ENCODE peak calls at places on chromosomes 13 and 19, in five cellular contexts. M, E, V, N and Q are unnamed samples.

GRCh38 chr13:110062077-110062776 is 244.7 kb downstream of the COL4A1 start:
- DNase-seq in M (no peak), E (no peak), V (no peak), N (no peak), Q (peak; percentile 52)

GRCh38 chr19:16595097-16595496 is 22.9 kb upstream of the SLC35E1 start:
- DNase-seq in M (no peak), E (no peak), V (no peak), N (no peak), Q (no peak)

GRCh38 chr13:26420282-26420960 is 137.1 kb upstream of the WASF3 start:
- DNase-seq in M (no peak), E (no peak), V (no peak), N (no peak), Q (no peak)

GRCh38 chr13:21326155-21327030 is 132.7 kb downstream of the ZDHHC20 start:
- DNase-seq in M (peak; percentile 24), E (no peak), V (peak; percentile 41), N (peak; percentile 36), Q (no peak)

GRCh38 chr19:45863840-45864628 is at the start of gene FOXA3:
- DNase-seq in M (peak; percentile 24), E (no peak), V (peak; percentile 66), N (peak; percentile 76), Q (no peak)

GRCh38 chr19:38183227-38183914 is 40.7 kb downstream of the DPF1 start:
- DNase-seq in M (peak; percentile 23), E (no peak), V (no peak), N (no peak), Q (peak; percentile 54)

GRCh38 chr13:50596776-50597203 is 246.7 kb downstream of the DLEU7 start:
- DNase-seq in M (no peak), E (no peak), V (no peak), N (no peak), Q (no peak)

GRCh38 chr19:54665530-54665929 is 2.7 kb downstream of the LILRB4 start:
- DNase-seq in M (no peak), E (no peak), V (no peak), N (no peak), Q (no peak)

GRCh38 chr13:42396501-42396900 is 124.5 kb downstream of the AKAP11 start:
- DNase-seq in M (no peak), E (no peak), V (peak; percentile 50), N (no peak), Q (no peak)

GRCh38 chr19:14073925-14074838 is 1.6 kb downstream of the MISP3 start:
- DNase-seq in M (no peak), E (no peak), V (no peak), N (peak; percentile 20), Q (no peak)

GRCh38 chr13:93881418-93881817 is 598.1 kb downstream of the DCT start:
- DNase-seq in M (peak; percentile 85), E (no peak), V (no peak), N (no peak), Q (no peak)

GRCh38 chr13:40149611-40150283 is 494.3 kb downstream of the COG6 start:
- DNase-seq in M (peak; percentile 90), E (no peak), V (no peak), N (no peak), Q (no peak)

GRCh38 chr19:6475321-6476108 is 6.1 kb downstream of the DENND1C start:
- DNase-seq in M (no peak), E (no peak), V (no peak), N (no peak), Q (no peak)

GRCh38 chr19:7562646-7563393 is 27.3 kb downstream of the PNPLA6 start:
- DNase-seq in M (no peak), E (no peak), V (no peak), N (no peak), Q (no peak)

GRCh38 chr13:65808061-65808460 is 1422.1 kb downstream of the PCDH9 start:
- DNase-seq in M (peak; percentile 42), E (no peak), V (no peak), N (no peak), Q (no peak)

GRCh38 chr13:31242342-31242741 is 42.6 kb downstream of the B3GLCT start:
- DNase-seq in M (no peak), E (no peak), V (no peak), N (no peak), Q (no peak)

GRCh38 chr13:40220299-40220935 is 446.0 kb downstream of the FOXO1 start:
- DNase-seq in M (peak; percentile 41), E (no peak), V (no peak), N (no peak), Q (no peak)

GRCh38 chr13:22336460-22336859 is 665.6 kb downstream of the FGF9 start:
- DNase-seq in M (no peak), E (no peak), V (no peak), N (no peak), Q (no peak)

GRCh38 chr13:111341886-111342285 is 21.4 kb downstream of the TEX29 start:
- DNase-seq in M (no peak), E (no peak), V (no peak), N (no peak), Q (no peak)

GRCh38 chr13:62626771-62627170 is 1211.1 kb upstream of the PCDH20 start:
- DNase-seq in M (no peak), E (no peak), V (no peak), N (no peak), Q (no peak)

GRCh38 chr19:14440049-14440448 is 6.9 kb downstream of the PKN1 start:
- DNase-seq in M (no peak), E (peak; percentile 54), V (peak; percentile 74), N (peak; percentile 80), Q (peak; percentile 82)

GRCh38 chr19:12994701-12995595 is at the start of gene NFIX:
- DNase-seq in M (peak; percentile 59), E (peak; percentile 33), V (peak; percentile 61), N (peak; percentile 64), Q (peak; percentile 81)

GRCh38 chr13:98976338-98976737 is 1.5 kb downstream of the DOCK9 start:
- DNase-seq in M (peak; percentile 75), E (no peak), V (no peak), N (no peak), Q (no peak)

GRCh38 chr13:71021810-71022422 is 845.1 kb downstream of the DACH1 start:
- DNase-seq in M (no peak), E (no peak), V (no peak), N (no peak), Q (no peak)

GRCh38 chr19:17109962-17110598 is 34.5 kb downstream of the MYO9B start:
- DNase-seq in M (no peak), E (no peak), V (no peak), N (peak; percentile 78), Q (peak; percentile 64)

GRCh38 chr13:113769106-113769505 is 10.1 kb downstream of the TMEM255B start:
- DNase-seq in M (no peak), E (no peak), V (no peak), N (no peak), Q (no peak)

GRCh38 chr19:18519962-18520847 is 1.7 kb downstream of the ELL start:
- DNase-seq in M (peak; percentile 74), E (no peak), V (peak; percentile 65), N (peak; percentile 59), Q (peak; percentile 41)

GRCh38 chr13:20869540-20869939 is 33.0 kb downstream of the XPO4 start:
- DNase-seq in M (peak; percentile 54), E (no peak), V (no peak), N (no peak), Q (no peak)